ENCODE peak calls at places on chromosome 16, in six cellular contexts. One of them, this sample, is unnamed.

GRCh38 chr16:89360760-89361435 is 129.5 kb downstream of the ANKRD11 start:
- DNase-seq in gastrocnemius medialis: no peak
- DNase-seq in fibroblast of lung: no peak
- DNase-seq in body of pancreas: peak
- DNase-seq in A549: no peak
- DNase-seq in coronary artery: no peak
- DNase-seq in this sample: no peak

GRCh38 chr16:12449795-12450194 is 353.9 kb downstream of the CPPED1 start:
- DNase-seq in gastrocnemius medialis: no peak
- DNase-seq in fibroblast of lung: no peak
- DNase-seq in body of pancreas: no peak
- DNase-seq in A549: no peak
- DNase-seq in coronary artery: no peak
- DNase-seq in this sample: no peak

GRCh38 chr16:75764154-75764768 is 38.0 kb upstream of the CPHXL start:
- DNase-seq in gastrocnemius medialis: no peak
- DNase-seq in fibroblast of lung: peak
- DNase-seq in body of pancreas: peak
- DNase-seq in A549: peak
- DNase-seq in coronary artery: no peak
- DNase-seq in this sample: peak

GRCh38 chr16:11142951-11143740 is 112.9 kb downstream of the SOCS1 start:
- DNase-seq in gastrocnemius medialis: no peak
- DNase-seq in fibroblast of lung: no peak
- DNase-seq in body of pancreas: no peak
- DNase-seq in A549: no peak
- DNase-seq in coronary artery: no peak
- DNase-seq in this sample: peak

GRCh38 chr16:24993722-24994686 is 21.2 kb downstream of the ARHGAP17 start:
- DNase-seq in gastrocnemius medialis: no peak
- DNase-seq in fibroblast of lung: peak
- DNase-seq in body of pancreas: peak
- DNase-seq in A549: peak
- DNase-seq in coronary artery: peak
- DNase-seq in this sample: no peak

GRCh38 chr16:49019081-49019633 is 262.5 kb downstream of the CBLN1 start:
- DNase-seq in gastrocnemius medialis: no peak
- DNase-seq in fibroblast of lung: peak
- DNase-seq in body of pancreas: no peak
- DNase-seq in A549: no peak
- DNase-seq in coronary artery: peak
- DNase-seq in this sample: peak

GRCh38 chr16:64287667-64288521 is 834.0 kb downstream of the CDH11 start:
- DNase-seq in gastrocnemius medialis: no peak
- DNase-seq in fibroblast of lung: no peak
- DNase-seq in body of pancreas: no peak
- DNase-seq in A549: no peak
- DNase-seq in coronary artery: no peak
- DNase-seq in this sample: no peak

GRCh38 chr16:2056077-2056476 is 8.3 kb downstream of the TSC2 start:
- DNase-seq in gastrocnemius medialis: no peak
- DNase-seq in fibroblast of lung: no peak
- DNase-seq in body of pancreas: no peak
- DNase-seq in A549: no peak
- DNase-seq in coronary artery: no peak
- DNase-seq in this sample: peak

GRCh38 chr16:89600956-89601355 is 12.5 kb upstream of the DPEP1 start:
- DNase-seq in gastrocnemius medialis: no peak
- DNase-seq in fibroblast of lung: no peak
- DNase-seq in body of pancreas: no peak
- DNase-seq in A549: no peak
- DNase-seq in coronary artery: no peak
- DNase-seq in this sample: no peak

GRCh38 chr16:70588565-70588964 is 57.8 kb upstream of the IL34 start:
- DNase-seq in gastrocnemius medialis: no peak
- DNase-seq in fibroblast of lung: peak
- DNase-seq in body of pancreas: no peak
- DNase-seq in A549: no peak
- DNase-seq in coronary artery: no peak
- DNase-seq in this sample: no peak

GRCh38 chr16:57577691-57578224 is 35.3 kb downstream of the ADGRG5 start:
- DNase-seq in gastrocnemius medialis: no peak
- DNase-seq in fibroblast of lung: no peak
- DNase-seq in body of pancreas: no peak
- DNase-seq in A549: no peak
- DNase-seq in coronary artery: no peak
- DNase-seq in this sample: peak

GRCh38 chr16:66342294-66342900 is 24.1 kb upstream of the CDH5 start:
- DNase-seq in gastrocnemius medialis: no peak
- DNase-seq in fibroblast of lung: no peak
- DNase-seq in body of pancreas: no peak
- DNase-seq in A549: peak
- DNase-seq in coronary artery: no peak
- DNase-seq in this sample: peak

GRCh38 chr16:47204736-47205499 is 61.2 kb upstream of the NETO2 start:
- DNase-seq in gastrocnemius medialis: no peak
- DNase-seq in fibroblast of lung: no peak
- DNase-seq in body of pancreas: no peak
- DNase-seq in A549: no peak
- DNase-seq in coronary artery: no peak
- DNase-seq in this sample: no peak

GRCh38 chr16:77736879-77737278 is 14.6 kb downstream of the NUDT7 start:
- DNase-seq in gastrocnemius medialis: no peak
- DNase-seq in fibroblast of lung: no peak
- DNase-seq in body of pancreas: no peak
- DNase-seq in A549: no peak
- DNase-seq in coronary artery: no peak
- DNase-seq in this sample: no peak

GRCh38 chr16:11576427-11577289 is 10.1 kb downstream of the LITAF start:
- DNase-seq in gastrocnemius medialis: no peak
- DNase-seq in fibroblast of lung: no peak
- DNase-seq in body of pancreas: no peak
- DNase-seq in A549: no peak
- DNase-seq in coronary artery: no peak
- DNase-seq in this sample: no peak

GRCh38 chr16:30119428-30119827 is 3.6 kb downstream of the MAPK3 start:
- DNase-seq in gastrocnemius medialis: no peak
- DNase-seq in fibroblast of lung: no peak
- DNase-seq in body of pancreas: no peak
- DNase-seq in A549: no peak
- DNase-seq in coronary artery: no peak
- DNase-seq in this sample: no peak

GRCh38 chr16:53056528-53056881 is 1.7 kb downstream of the CHD9 start:
- DNase-seq in gastrocnemius medialis: no peak
- DNase-seq in fibroblast of lung: peak
- DNase-seq in body of pancreas: no peak
- DNase-seq in A549: no peak
- DNase-seq in coronary artery: no peak
- DNase-seq in this sample: no peak

GRCh38 chr16:57084257-57084770 is 8.1 kb upstream of the CPNE2 start:
- DNase-seq in gastrocnemius medialis: peak
- DNase-seq in fibroblast of lung: peak
- DNase-seq in body of pancreas: peak
- DNase-seq in A549: peak
- DNase-seq in coronary artery: peak
- DNase-seq in this sample: peak

GRCh38 chr16:49441366-49441780 is 67.8 kb downstream of the C16orf78 start:
- DNase-seq in gastrocnemius medialis: no peak
- DNase-seq in fibroblast of lung: no peak
- DNase-seq in body of pancreas: peak
- DNase-seq in A549: no peak
- DNase-seq in coronary artery: no peak
- DNase-seq in this sample: no peak

GRCh38 chr16:54931041-54931756 is 534 bp downstream of the IRX5 start:
- DNase-seq in gastrocnemius medialis: no peak
- DNase-seq in fibroblast of lung: peak
- DNase-seq in body of pancreas: peak
- DNase-seq in A549: peak
- DNase-seq in coronary artery: no peak
- DNase-seq in this sample: peak

GRCh38 chr16:1351215-1351581 is 480 bp downstream of the TSR3 start:
- DNase-seq in gastrocnemius medialis: no peak
- DNase-seq in fibroblast of lung: no peak
- DNase-seq in body of pancreas: no peak
- DNase-seq in A549: no peak
- DNase-seq in coronary artery: no peak
- DNase-seq in this sample: no peak

DNA sequence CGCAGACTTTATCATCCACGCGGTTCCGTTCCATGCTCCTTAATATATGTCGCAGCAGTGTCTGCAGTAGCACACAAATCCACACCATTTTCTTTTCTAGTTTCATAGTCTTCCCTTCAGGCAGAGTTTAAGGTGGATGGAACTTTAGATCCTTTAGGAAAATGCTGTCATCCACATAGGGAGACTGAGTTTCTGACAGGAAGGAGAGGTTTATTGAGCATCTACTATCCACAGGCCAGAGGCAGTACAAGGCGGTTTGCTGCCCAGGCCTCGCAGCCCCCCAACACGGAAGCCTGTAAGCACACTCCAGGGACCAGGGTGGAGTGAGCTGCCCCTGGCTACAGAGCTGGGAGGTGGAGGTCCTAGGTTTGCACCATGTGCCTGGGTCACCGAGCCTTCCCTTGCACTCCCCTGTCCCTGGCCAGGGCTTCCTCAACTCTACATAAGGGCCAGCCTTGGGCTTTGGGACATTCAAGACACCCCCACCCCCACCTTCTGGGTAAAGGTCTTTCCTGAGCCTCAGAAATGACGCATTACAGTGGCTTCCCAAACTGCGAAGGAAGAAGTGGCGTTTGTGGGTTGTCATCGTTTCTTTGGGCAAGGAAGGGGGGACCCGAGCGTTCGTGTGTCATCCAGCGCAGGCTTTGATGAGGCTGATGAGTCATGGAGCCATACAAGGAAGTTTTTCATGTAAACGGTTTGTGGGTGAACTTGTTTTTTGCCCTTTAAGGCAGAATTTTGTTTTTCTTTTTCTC is 146.5 kb upstream of the PLCG2 start:
- DNase-seq in gastrocnemius medialis: no peak
- DNase-seq in fibroblast of lung: peak
- DNase-seq in body of pancreas: no peak
- DNase-seq in A549: peak
- DNase-seq in coronary artery: no peak
- DNase-seq in this sample: no peak
- H3K27ac ChIP-seq in gastrocnemius medialis: no peak
- H3K27ac ChIP-seq in fibroblast of lung: no peak
- H3K27ac ChIP-seq in body of pancreas: no peak
- H3K27ac ChIP-seq in A549: peak
- H3K27ac ChIP-seq in coronary artery: peak
- H3K27ac ChIP-seq in this sample: no peak

GRCh38 chr16:86768231-86768791 is 190.0 kb downstream of the FOXL1 start:
- DNase-seq in gastrocnemius medialis: no peak
- DNase-seq in fibroblast of lung: peak
- DNase-seq in body of pancreas: no peak
- DNase-seq in A549: no peak
- DNase-seq in coronary artery: no peak
- DNase-seq in this sample: no peak
- TF ChIP-seq CTCF in gastrocnemius medialis: no peak
- TF ChIP-seq CTCF in fibroblast of lung: no peak
- TF ChIP-seq CTCF in body of pancreas: no peak
- TF ChIP-seq CTCF in A549: no peak
- TF ChIP-seq CTCF in coronary artery: no peak
- TF ChIP-seq CTCF in this sample: no peak

DNA sequence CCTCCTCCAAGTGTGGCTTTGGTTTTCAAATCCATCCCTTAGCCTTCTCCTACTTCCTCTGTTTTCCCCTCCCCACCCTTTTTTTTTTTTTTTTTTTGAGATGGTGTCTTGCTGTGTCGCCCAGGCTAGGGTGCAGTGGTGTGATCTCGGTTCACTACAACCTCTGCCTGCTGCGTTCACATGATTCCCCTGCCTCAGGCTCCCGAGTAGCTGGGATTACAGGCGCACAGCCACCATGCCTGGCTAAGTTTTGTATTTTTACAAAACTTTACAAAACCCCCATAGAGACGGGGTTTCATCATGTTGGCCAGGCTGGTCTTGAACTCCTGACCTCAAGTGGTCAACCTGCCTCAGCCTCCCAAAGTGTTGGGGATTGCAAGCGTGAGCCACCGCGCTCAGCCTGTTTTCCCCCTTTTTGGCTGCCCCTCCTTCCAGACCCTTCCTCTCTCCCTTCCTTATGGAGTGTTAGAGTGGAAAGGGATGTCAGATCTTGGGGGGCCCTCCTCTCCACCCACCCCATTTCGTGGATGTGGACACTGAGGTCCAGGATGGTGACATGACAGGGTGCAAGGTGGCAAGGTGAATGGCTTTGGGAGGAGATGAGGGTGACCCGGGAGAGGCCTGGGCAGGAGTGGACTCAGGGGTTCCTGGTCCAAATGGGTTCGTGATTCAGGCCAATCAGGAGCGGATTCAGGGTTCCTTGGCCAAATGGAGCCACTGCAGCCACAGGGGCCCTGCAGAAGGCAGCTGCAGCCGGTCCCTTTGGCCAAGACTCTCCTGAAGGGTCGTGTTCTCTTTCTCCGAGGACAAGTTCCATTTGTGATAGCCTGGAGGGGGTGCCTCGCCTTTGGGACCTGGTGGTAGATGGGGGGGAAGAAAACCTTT is 4.8 kb downstream of the ABCC1 start:
- DNase-seq in gastrocnemius medialis: no peak
- DNase-seq in fibroblast of lung: no peak
- DNase-seq in body of pancreas: no peak
- DNase-seq in A549: no peak
- DNase-seq in coronary artery: no peak
- DNase-seq in this sample: no peak
- H3K27ac ChIP-seq in gastrocnemius medialis: peak
- H3K27ac ChIP-seq in fibroblast of lung: peak
- H3K27ac ChIP-seq in body of pancreas: no peak
- H3K27ac ChIP-seq in A549: peak
- H3K27ac ChIP-seq in coronary artery: peak
- H3K27ac ChIP-seq in this sample: no peak

DNA sequence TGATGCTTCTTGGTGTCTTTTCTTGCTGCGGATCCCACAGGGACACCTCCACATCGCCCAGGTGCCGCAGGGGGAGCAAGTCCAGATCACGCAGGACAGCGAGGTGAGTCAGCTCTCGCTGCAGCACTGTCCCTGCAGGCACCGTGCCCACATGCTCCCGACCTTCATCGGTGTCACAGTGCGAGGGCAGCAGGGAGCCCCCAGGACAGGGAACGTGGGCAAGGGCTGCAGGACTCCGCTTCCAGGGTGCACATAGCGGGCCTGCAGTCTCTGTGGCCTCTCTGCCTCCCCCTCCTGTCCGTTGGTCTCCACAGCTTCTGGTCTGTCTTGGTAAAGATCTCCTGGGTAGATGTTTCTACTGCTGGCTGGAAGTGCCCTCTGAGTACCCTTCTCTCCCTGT is 84.1 kb downstream of the BANP start:
- DNase-seq in gastrocnemius medialis: no peak
- DNase-seq in fibroblast of lung: no peak
- DNase-seq in body of pancreas: no peak
- DNase-seq in A549: no peak
- DNase-seq in coronary artery: no peak
- DNase-seq in this sample: no peak
- TF ChIP-seq CTCF in gastrocnemius medialis: no peak
- TF ChIP-seq CTCF in fibroblast of lung: no peak
- TF ChIP-seq CTCF in body of pancreas: no peak
- TF ChIP-seq CTCF in A549: no peak
- TF ChIP-seq CTCF in coronary artery: no peak
- TF ChIP-seq CTCF in this sample: no peak

GRCh38 chr16:67504190-67505021 is 21.1 kb upstream of the AGRP start:
- DNase-seq in gastrocnemius medialis: no peak
- DNase-seq in fibroblast of lung: peak
- DNase-seq in body of pancreas: no peak
- DNase-seq in A549: no peak
- DNase-seq in coronary artery: no peak
- DNase-seq in this sample: no peak
- H3K27ac ChIP-seq in gastrocnemius medialis: peak
- H3K27ac ChIP-seq in fibroblast of lung: no peak
- H3K27ac ChIP-seq in body of pancreas: peak
- H3K27ac ChIP-seq in A549: no peak
- H3K27ac ChIP-seq in coronary artery: peak
- H3K27ac ChIP-seq in this sample: no peak

GRCh38 chr16:27642753-27643152 is 92.8 kb downstream of the KATNIP start:
- DNase-seq in gastrocnemius medialis: no peak
- DNase-seq in fibroblast of lung: peak
- DNase-seq in body of pancreas: no peak
- DNase-seq in A549: no peak
- DNase-seq in coronary artery: no peak
- DNase-seq in this sample: peak
- TF ChIP-seq CTCF in gastrocnemius medialis: no peak
- TF ChIP-seq CTCF in fibroblast of lung: peak
- TF ChIP-seq CTCF in body of pancreas: no peak
- TF ChIP-seq CTCF in A549: no peak
- TF ChIP-seq CTCF in coronary artery: no peak
- TF ChIP-seq CTCF in this sample: peak